ENCODE peak calls at places on chromosomes 2 and 18, in eight cellular contexts. R is activated naive CD8-positive, alpha-beta T cell treated with anti-CD3 and anti-CD28 coated beads, Interleukin-2, amount 10 ng/mL, durations not matched to agents 7 days and 5 days; P is T-helper 2 cell treated with Interferon-gamma antibody and Interleukin-4, amounts not matched to agents 5 μg/mL and 100 μg/mL, for 36 hours; Z is nephron progenitor cell; S is cardiac muscle cell; B is heart right ventricle; V is fibroblast of lung; E is T1000. G is an unnamed sample.

GRCh38 chr2:204909791-204910190 is 364.5 kb downstream of the PARD3B start:
- DNase-seq in S (no peak), E (no peak), V (no peak), R (no peak), P (no peak), Z (no peak), B (no peak), G (no peak)

GRCh38 chr2:138707424-138708074 is 72.6 kb downstream of the NXPH2 start:
- DNase-seq in V (peak; percentile 96), S (no peak), R (no peak), P (no peak), E (no peak), B (no peak), Z (no peak), G (peak; percentile 92)

GRCh38 chr2:42101641-42102605 is 54.1 kb downstream of the PKDCC start:
- DNase-seq in S (no peak), B (peak; percentile 57), Z (peak; percentile 58), E (no peak), R (peak; percentile 88), P (peak; percentile 85), V (peak; percentile 80), G (peak; percentile 93)

GRCh38 chr2:149562304-149562703 is 25.3 kb downstream of the MMADHC start:
- DNase-seq in S (no peak), R (no peak), Z (no peak), V (peak; percentile 38), E (peak; percentile 7), B (no peak), P (no peak), G (peak; percentile 88)

GRCh38 chr2:200335657-200336056 is 29.2 kb downstream of the SPATS2L start:
- DNase-seq in S (no peak), R (no peak), E (no peak), V (no peak), P (no peak), Z (no peak), B (no peak), G (no peak)

GRCh38 chr18:427005-427404 is 73.5 kb downstream of the COLEC12 start:
- DNase-seq in R (no peak), V (no peak), P (no peak), B (no peak), E (no peak), Z (no peak), S (no peak), G (peak; percentile 50)

GRCh38 chr2:19021721-19022120 is 336.7 kb downstream of the OSR1 start:
- DNase-seq in E (no peak), V (peak; percentile 47), B (no peak), Z (no peak), P (no peak), R (no peak), S (no peak), G (peak; percentile 29)

GRCh38 chr2:30422437-30422805 is 24.6 kb upstream of the LCLAT1 start:
- DNase-seq in Z (no peak), P (peak; percentile 88), E (no peak), V (no peak), S (no peak), B (no peak), R (peak; percentile 52), G (peak; percentile 58)

GRCh38 chr2:121408641-121409040 is 122.0 kb upstream of the RNU4ATAC start:
- DNase-seq in P (no peak), Z (no peak), B (no peak), S (no peak), R (no peak), V (peak; percentile 84), E (no peak), G (no peak)

GRCh38 chr2:42057902-42058450 is 10.2 kb downstream of the PKDCC start:
- DNase-seq in B (no peak), Z (no peak), P (no peak), V (no peak), S (no peak), E (no peak), R (no peak), G (no peak)

GRCh38 chr2:9336209-9336533 is 87.2 kb downstream of the ITGB1BP1 start:
- DNase-seq in S (no peak), E (no peak), P (peak; percentile 8), Z (no peak), B (no peak), V (peak; percentile 57), R (no peak), G (peak; percentile 38)

GRCh38 chr2:56191617-56192016 is 7.8 kb downstream of the CCDC85A start:
- DNase-seq in R (no peak), Z (peak; percentile 20), V (no peak), B (no peak), P (no peak), S (peak; percentile 45), E (peak; percentile 4), G (peak; percentile 61)

GRCh38 chr2:220127857-220128256 is 500.4 kb downstream of the SLC4A3 start:
- DNase-seq in E (no peak), V (no peak), S (no peak), R (no peak), P (no peak), Z (no peak), B (no peak), G (no peak)

GRCh38 chr2:126822921-126823320 is 75.8 kb upstream of the TEX51 start:
- DNase-seq in E (no peak), R (no peak), V (no peak), P (no peak), S (no peak), Z (no peak), B (no peak), G (no peak)

GRCh38 chr2:97740590-97741182 is 27.3 kb downstream of the ZAP70 start:
- DNase-seq in Z (peak; percentile 71), B (peak; percentile 45), P (peak; percentile 26), E (no peak), S (peak; percentile 63), R (peak; percentile 52), V (peak; percentile 34), G (no peak)

GRCh38 chr2:72113847-72114692 is 33.6 kb downstream of the CYP26B1 start:
- DNase-seq in S (no peak), Z (no peak), P (no peak), R (no peak), B (no peak), V (no peak), E (no peak), G (no peak)

GRCh38 chr2:216057688-216058193 is 23.9 kb downstream of the PECR start:
- DNase-seq in V (no peak), E (no peak), R (peak; percentile 66), B (no peak), S (no peak), P (peak; percentile 40), Z (no peak), G (peak; percentile 30)

GRCh38 chr2:206163251-206163880 is 3.7 kb downstream of the EEF1B2 start:
- DNase-seq in R (no peak), V (no peak), Z (no peak), E (no peak), S (no peak), B (no peak), P (no peak), G (no peak)

GRCh38 chr2:234095301-234095700 is 44.8 kb downstream of the SPP2 start:
- DNase-seq in Z (no peak), R (no peak), B (no peak), S (no peak), P (no peak), E (no peak), V (no peak), G (no peak)

GRCh38 chr2:121955313-121956211 is 200.1 kb downstream of the TSN start:
- DNase-seq in S (no peak), R (no peak), Z (peak; percentile 39), V (no peak), E (no peak), B (no peak), P (no peak), G (no peak)

GRCh38 chr2:239246723-239247122 is 154.1 kb downstream of the HDAC4 start:
- DNase-seq in P (no peak), B (no peak), V (no peak), E (no peak), R (no peak), Z (no peak), S (no peak), G (no peak)

GRCh38 chr2:51695531-51695930 is 663.6 kb upstream of the NRXN1 start:
- DNase-seq in P (no peak), R (no peak), B (no peak), Z (no peak), S (no peak), V (peak; percentile 22), E (no peak), G (no peak)

GRCh38 chr2:235324324-235324723 is 169.5 kb upstream of the AGAP1 start:
- DNase-seq in V (peak; percentile 24), E (no peak), S (peak; percentile 33), Z (peak; percentile 51), R (no peak), P (no peak), B (no peak), G (no peak)

GRCh38 chr2:98313512-98314250 is 32.6 kb upstream of the CNGA3 start:
- DNase-seq in S (no peak), Z (no peak), E (no peak), R (no peak), P (no peak), B (no peak), V (no peak), G (no peak)

GRCh38 chr2:29527947-29528346 is 393.4 kb downstream of the ALK start:
- DNase-seq in R (no peak), S (peak; percentile 33), B (no peak), P (no peak), Z (no peak), V (no peak), E (no peak), G (no peak)

GRCh38 chr18:55189972-55190371 is 230.7 kb upstream of the CCDC68 start:
- DNase-seq in S (peak; percentile 47), B (no peak), E (no peak), P (no peak), R (no peak), V (no peak), Z (peak; percentile 46), G (no peak)

GRCh38 chr18:21960189-21960588 is 209.2 kb upstream of the GATA6 start:
- DNase-seq in E (no peak), V (no peak), B (no peak), P (no peak), R (no peak), Z (no peak), S (no peak), G (no peak)

G was measured in mesenchymal stem cell.